ENCODE peak calls at places on chromosomes 3 and 15, in seven cellular contexts. One of them, this sample, is unnamed.

GRCh38 chr3:122944671-122945151 is 82.9 kb downstream of the SEMA5B start:
- DNase-seq in cardiac muscle cell: peak
- DNase-seq in mesothelial cell of epicardium: no peak
- DNase-seq in heart left ventricle: no peak
- DNase-seq in RWPE1: no peak
- DNase-seq in GM23338: no peak
- DNase-seq in HL-60: no peak
- DNase-seq in this sample: no peak

GRCh38 chr15:22868928-22869327 is 30.5 kb downstream of the NIPA2 start:
- DNase-seq in cardiac muscle cell: no peak
- DNase-seq in mesothelial cell of epicardium: no peak
- DNase-seq in heart left ventricle: no peak
- DNase-seq in RWPE1: no peak
- DNase-seq in GM23338: no peak
- DNase-seq in HL-60: no peak
- DNase-seq in this sample: no peak

GRCh38 chr3:48141225-48142137 is 46.7 kb downstream of the CDC25A start:
- DNase-seq in cardiac muscle cell: no peak
- DNase-seq in mesothelial cell of epicardium: no peak
- DNase-seq in heart left ventricle: no peak
- DNase-seq in RWPE1: no peak
- DNase-seq in GM23338: no peak
- DNase-seq in HL-60: no peak
- DNase-seq in this sample: no peak

GRCh38 chr15:33675246-33675645 is 293.1 kb upstream of the CHRM5 start:
- DNase-seq in cardiac muscle cell: peak
- DNase-seq in mesothelial cell of epicardium: no peak
- DNase-seq in heart left ventricle: no peak
- DNase-seq in RWPE1: peak
- DNase-seq in GM23338: peak
- DNase-seq in HL-60: peak
- DNase-seq in this sample: no peak

GRCh38 chr15:92439311-92439710 is 45.6 kb downstream of the ST8SIA2 start:
- DNase-seq in cardiac muscle cell: no peak
- DNase-seq in mesothelial cell of epicardium: no peak
- DNase-seq in heart left ventricle: no peak
- DNase-seq in RWPE1: no peak
- DNase-seq in GM23338: no peak
- DNase-seq in HL-60: no peak
- DNase-seq in this sample: no peak

GRCh38 chr3:127698264-127699097 is 25.7 kb downstream of the ABTB1 start:
- DNase-seq in cardiac muscle cell: no peak
- DNase-seq in mesothelial cell of epicardium: no peak
- DNase-seq in heart left ventricle: no peak
- DNase-seq in RWPE1: no peak
- DNase-seq in GM23338: no peak
- DNase-seq in HL-60: no peak
- DNase-seq in this sample: no peak

GRCh38 chr3:32340039-32340438 is 51.6 kb upstream of the CMTM7 start:
- DNase-seq in cardiac muscle cell: peak
- DNase-seq in mesothelial cell of epicardium: no peak
- DNase-seq in heart left ventricle: no peak
- DNase-seq in RWPE1: peak
- DNase-seq in GM23338: peak
- DNase-seq in HL-60: peak
- DNase-seq in this sample: no peak

GRCh38 chr3:126508539-126508938 is 9.0 kb downstream of the UROC1 start:
- DNase-seq in cardiac muscle cell: no peak
- DNase-seq in mesothelial cell of epicardium: no peak
- DNase-seq in heart left ventricle: no peak
- DNase-seq in RWPE1: peak
- DNase-seq in GM23338: no peak
- DNase-seq in HL-60: no peak
- DNase-seq in this sample: no peak

GRCh38 chr3:141797167-141797773 is 34.1 kb downstream of the GRK7 start:
- DNase-seq in cardiac muscle cell: peak
- DNase-seq in mesothelial cell of epicardium: no peak
- DNase-seq in heart left ventricle: peak
- DNase-seq in RWPE1: no peak
- DNase-seq in GM23338: peak
- DNase-seq in HL-60: peak
- DNase-seq in this sample: no peak

GRCh38 chr3:46913644-46914043 is 36.1 kb downstream of the PTH1R start:
- DNase-seq in cardiac muscle cell: peak
- DNase-seq in mesothelial cell of epicardium: peak
- DNase-seq in heart left ventricle: no peak
- DNase-seq in RWPE1: peak
- DNase-seq in GM23338: no peak
- DNase-seq in HL-60: no peak
- DNase-seq in this sample: no peak

GRCh38 chr3:139267300-139268246 is 76.2 kb upstream of the MRPS22 start:
- DNase-seq in cardiac muscle cell: no peak
- DNase-seq in mesothelial cell of epicardium: no peak
- DNase-seq in heart left ventricle: peak
- DNase-seq in RWPE1: no peak
- DNase-seq in GM23338: no peak
- DNase-seq in HL-60: no peak
- DNase-seq in this sample: no peak

GRCh38 chr3:1600700-1601418 is 497.8 kb upstream of the CNTN4 start:
- DNase-seq in cardiac muscle cell: no peak
- DNase-seq in mesothelial cell of epicardium: no peak
- DNase-seq in heart left ventricle: no peak
- DNase-seq in RWPE1: no peak
- DNase-seq in GM23338: no peak
- DNase-seq in HL-60: no peak
- DNase-seq in this sample: no peak

GRCh38 chr3:138348950-138349739 is 766 bp downstream of the MRAS start:
- DNase-seq in cardiac muscle cell: peak
- DNase-seq in mesothelial cell of epicardium: no peak
- DNase-seq in heart left ventricle: no peak
- DNase-seq in RWPE1: no peak
- DNase-seq in GM23338: peak
- DNase-seq in HL-60: no peak
- DNase-seq in this sample: no peak

GRCh38 chr15:78540955-78541743 is 905 bp downstream of the PSMA4 start:
- DNase-seq in cardiac muscle cell: peak
- DNase-seq in mesothelial cell of epicardium: no peak
- DNase-seq in heart left ventricle: no peak
- DNase-seq in RWPE1: peak
- DNase-seq in GM23338: no peak
- DNase-seq in HL-60: no peak
- DNase-seq in this sample: no peak

GRCh38 chr3:71050521-71051258 is 532.8 kb downstream of the FOXP1 start:
- DNase-seq in cardiac muscle cell: peak
- DNase-seq in mesothelial cell of epicardium: no peak
- DNase-seq in heart left ventricle: no peak
- DNase-seq in RWPE1: no peak
- DNase-seq in GM23338: no peak
- DNase-seq in HL-60: no peak
- DNase-seq in this sample: no peak

GRCh38 chr15:54388746-54389145 is 410.5 kb downstream of the UNC13C start:
- DNase-seq in cardiac muscle cell: no peak
- DNase-seq in mesothelial cell of epicardium: no peak
- DNase-seq in heart left ventricle: no peak
- DNase-seq in RWPE1: no peak
- DNase-seq in GM23338: no peak
- DNase-seq in HL-60: no peak
- DNase-seq in this sample: no peak

GRCh38 chr3:78976200-78976599 is 791.6 kb downstream of the ROBO1 start:
- DNase-seq in cardiac muscle cell: no peak
- DNase-seq in mesothelial cell of epicardium: no peak
- DNase-seq in heart left ventricle: no peak
- DNase-seq in RWPE1: no peak
- DNase-seq in GM23338: no peak
- DNase-seq in HL-60: no peak
- DNase-seq in this sample: no peak

GRCh38 chr3:155270485-155271342 is 22.8 kb downstream of the STRIT1 start:
- DNase-seq in cardiac muscle cell: peak
- DNase-seq in mesothelial cell of epicardium: no peak
- DNase-seq in heart left ventricle: no peak
- DNase-seq in RWPE1: no peak
- DNase-seq in GM23338: no peak
- DNase-seq in HL-60: no peak
- DNase-seq in this sample: no peak

GRCh38 chr3:144265527-144266100 is 294.0 kb downstream of the DIPK2A start:
- DNase-seq in cardiac muscle cell: peak
- DNase-seq in mesothelial cell of epicardium: no peak
- DNase-seq in heart left ventricle: peak
- DNase-seq in RWPE1: no peak
- DNase-seq in GM23338: no peak
- DNase-seq in HL-60: peak
- DNase-seq in this sample: no peak

GRCh38 chr15:36152961-36153360 is 426.5 kb upstream of the CDIN1 start:
- DNase-seq in cardiac muscle cell: no peak
- DNase-seq in mesothelial cell of epicardium: no peak
- DNase-seq in heart left ventricle: no peak
- DNase-seq in RWPE1: no peak
- DNase-seq in GM23338: no peak
- DNase-seq in HL-60: no peak
- DNase-seq in this sample: no peak

GRCh38 chr3:113096158-113096893 is 105.5 kb downstream of the GTPBP8 start:
- DNase-seq in cardiac muscle cell: peak
- DNase-seq in mesothelial cell of epicardium: no peak
- DNase-seq in heart left ventricle: no peak
- DNase-seq in RWPE1: no peak
- DNase-seq in GM23338: no peak
- DNase-seq in HL-60: no peak
- DNase-seq in this sample: no peak

GRCh38 chr3:72310028-72310987 is 525.4 kb upstream of the PROK2 start:
- DNase-seq in cardiac muscle cell: peak
- DNase-seq in mesothelial cell of epicardium: no peak
- DNase-seq in heart left ventricle: peak
- DNase-seq in RWPE1: no peak
- DNase-seq in GM23338: no peak
- DNase-seq in HL-60: peak
- DNase-seq in this sample: no peak

GRCh38 chr3:81198766-81199165 is 562.7 kb downstream of the GBE1 start:
- DNase-seq in cardiac muscle cell: peak
- DNase-seq in mesothelial cell of epicardium: no peak
- DNase-seq in heart left ventricle: no peak
- DNase-seq in RWPE1: no peak
- DNase-seq in GM23338: no peak
- DNase-seq in HL-60: no peak
- DNase-seq in this sample: no peak
- TF ChIP-seq CTCF in cardiac muscle cell: no peak
- TF ChIP-seq CTCF in mesothelial cell of epicardium: no peak
- TF ChIP-seq CTCF in heart left ventricle: no peak
- TF ChIP-seq CTCF in RWPE1: no peak
- TF ChIP-seq CTCF in GM23338: no peak
- TF ChIP-seq CTCF in HL-60: no peak
- TF ChIP-seq CTCF in this sample: no peak

DNA sequence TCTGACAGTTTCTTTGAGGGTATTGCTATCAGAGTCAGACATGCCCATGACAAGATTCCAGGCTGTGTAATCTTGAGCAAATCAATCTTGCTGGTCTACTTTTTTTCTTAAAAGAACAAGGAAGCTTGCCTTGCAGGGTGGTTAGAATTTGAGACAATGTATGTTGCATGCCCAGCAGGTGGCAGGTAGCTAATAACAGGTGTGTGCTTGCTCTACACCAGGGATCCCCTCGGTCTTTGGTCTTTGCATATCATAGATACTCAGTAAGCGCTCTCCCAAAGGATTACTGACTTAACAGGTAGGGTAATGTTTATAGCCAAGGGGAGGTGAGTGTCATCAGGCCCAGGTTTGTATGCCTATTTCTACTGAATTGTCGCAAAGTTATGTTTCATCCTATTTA is 37.3 kb downstream of the CACNA1D start:
- DNase-seq in cardiac muscle cell: no peak
- DNase-seq in mesothelial cell of epicardium: no peak
- DNase-seq in heart left ventricle: no peak
- DNase-seq in RWPE1: no peak
- DNase-seq in GM23338: peak
- DNase-seq in HL-60: no peak
- DNase-seq in this sample: no peak
- TF ChIP-seq CTCF in cardiac muscle cell: no peak
- TF ChIP-seq CTCF in mesothelial cell of epicardium: no peak
- TF ChIP-seq CTCF in heart left ventricle: no peak
- TF ChIP-seq CTCF in RWPE1: no peak
- TF ChIP-seq CTCF in GM23338: peak
- TF ChIP-seq CTCF in HL-60: no peak
- TF ChIP-seq CTCF in this sample: no peak

GRCh38 chr3:149959443-149959842 is 11.3 kb downstream of the PFN2 start:
- DNase-seq in cardiac muscle cell: no peak
- DNase-seq in mesothelial cell of epicardium: no peak
- DNase-seq in heart left ventricle: no peak
- DNase-seq in RWPE1: no peak
- DNase-seq in GM23338: no peak
- DNase-seq in HL-60: no peak
- DNase-seq in this sample: no peak

GRCh38 chr3:149955449-149955848 is 15.2 kb downstream of the PFN2 start:
- DNase-seq in cardiac muscle cell: no peak
- DNase-seq in mesothelial cell of epicardium: no peak
- DNase-seq in heart left ventricle: no peak
- DNase-seq in RWPE1: no peak
- DNase-seq in GM23338: no peak
- DNase-seq in HL-60: no peak
- DNase-seq in this sample: no peak

GRCh38 chr3:149957352-149958140 is 13.1 kb downstream of the PFN2 start:
- DNase-seq in cardiac muscle cell: no peak
- DNase-seq in mesothelial cell of epicardium: no peak
- DNase-seq in heart left ventricle: no peak
- DNase-seq in RWPE1: no peak
- DNase-seq in GM23338: no peak
- DNase-seq in HL-60: no peak
- DNase-seq in this sample: no peak

GRCh38 chr3:149954812-149955211 is 15.9 kb downstream of the PFN2 start:
- DNase-seq in cardiac muscle cell: peak
- DNase-seq in mesothelial cell of epicardium: no peak
- DNase-seq in heart left ventricle: no peak
- DNase-seq in RWPE1: no peak
- DNase-seq in GM23338: no peak
- DNase-seq in HL-60: no peak
- DNase-seq in this sample: no peak

GRCh38 chr3:149958171-149958796 is 12.4 kb downstream of the PFN2 start:
- DNase-seq in cardiac muscle cell: no peak
- DNase-seq in mesothelial cell of epicardium: no peak
- DNase-seq in heart left ventricle: no peak
- DNase-seq in RWPE1: no peak
- DNase-seq in GM23338: peak
- DNase-seq in HL-60: no peak
- DNase-seq in this sample: no peak
- TF ChIP-seq CTCF in cardiac muscle cell: no peak
- TF ChIP-seq CTCF in mesothelial cell of epicardium: no peak
- TF ChIP-seq CTCF in heart left ventricle: no peak
- TF ChIP-seq CTCF in RWPE1: no peak
- TF ChIP-seq CTCF in GM23338: peak
- TF ChIP-seq CTCF in HL-60: no peak
- TF ChIP-seq CTCF in this sample: no peak

GRCh38 chr15:39312984-39313383 is 267.9 kb upstream of the THBS1 start:
- DNase-seq in cardiac muscle cell: peak
- DNase-seq in mesothelial cell of epicardium: no peak
- DNase-seq in heart left ventricle: peak
- DNase-seq in RWPE1: no peak
- DNase-seq in GM23338: peak
- DNase-seq in HL-60: peak
- DNase-seq in this sample: no peak
- TF ChIP-seq CTCF in cardiac muscle cell: peak
- TF ChIP-seq CTCF in mesothelial cell of epicardium: no peak
- TF ChIP-seq CTCF in heart left ventricle: peak
- TF ChIP-seq CTCF in RWPE1: no peak
- TF ChIP-seq CTCF in GM23338: peak
- TF ChIP-seq CTCF in HL-60: peak
- TF ChIP-seq CTCF in this sample: no peak

GRCh38 chr15:75043509-75044257 is 20.3 kb downstream of the PPCDC start:
- DNase-seq in cardiac muscle cell: peak
- DNase-seq in mesothelial cell of epicardium: peak
- DNase-seq in heart left ventricle: peak
- DNase-seq in RWPE1: no peak
- DNase-seq in GM23338: no peak
- DNase-seq in HL-60: peak
- DNase-seq in this sample: peak
- TF ChIP-seq CTCF in cardiac muscle cell: peak
- TF ChIP-seq CTCF in mesothelial cell of epicardium: no peak
- TF ChIP-seq CTCF in heart left ventricle: peak
- TF ChIP-seq CTCF in RWPE1: no peak
- TF ChIP-seq CTCF in GM23338: peak
- TF ChIP-seq CTCF in HL-60: peak
- TF ChIP-seq CTCF in this sample: no peak